ENCODE peak calls at places on chromosomes 7 and 10, in eight cellular contexts. W is esophagus squamous epithelium, Y is SK-N-SH, E is kidney, Q is ascending aorta, H is body of pancreas, R is heart left ventricle, G is OCI-LY7. F is an unnamed sample.

GRCh38 chr10:8416192-8416701 is 361.8 kb downstream of the GATA3 start:
- DNase-seq in Q (no peak), E (no peak), R (no peak), H (no peak), Y (no peak), W (no peak), G (no peak), F (peak; percentile 67)

GRCh38 chr10:97365761-97366351 is 31.3 kb upstream of the FRAT2 start:
- DNase-seq in E (no peak), R (no peak), Q (no peak), H (no peak), Y (no peak), W (no peak), G (peak; percentile 49), F (no peak)

GRCh38 chr10:111113961-111114830 is 37.4 kb downstream of the ADRA2A start:
- DNase-seq in Q (no peak), W (no peak), G (no peak), R (no peak), H (no peak), Y (no peak), E (no peak), F (no peak)

GRCh38 chr7:80974396-80975358 is 55.8 kb upstream of the SEMA3C start:
- DNase-seq in Q (no peak), G (no peak), Y (no peak), W (no peak), R (no peak), H (no peak), E (no peak), F (no peak)

GRCh38 chr10:128628252-128628651 is 502.0 kb upstream of the MKI67 start:
- DNase-seq in Y (no peak), R (no peak), G (no peak), Q (no peak), H (no peak), W (no peak), E (no peak), F (no peak)

GRCh38 chr7:494261-494687 is 25.4 kb downstream of the PDGFA start:
- DNase-seq in Q (no peak), Y (peak; percentile 96), W (no peak), G (no peak), R (peak; percentile 55), E (peak; percentile 78), H (peak; percentile 12), F (no peak)

GRCh38 chr10:111281516-111281915 is 204.7 kb downstream of the ADRA2A start:
- DNase-seq in H (no peak), E (no peak), G (no peak), Q (no peak), R (no peak), Y (peak; percentile 8), W (no peak), F (no peak)

GRCh38 chr7:48307041-48307714 is 135.9 kb downstream of the ABCA13 start:
- DNase-seq in E (no peak), R (no peak), G (no peak), Q (no peak), W (no peak), Y (no peak), H (no peak), F (no peak)

GRCh38 chr10:18610517-18610916 is 40.9 kb downstream of the NSUN6 start:
- DNase-seq in G (no peak), R (no peak), W (no peak), Y (peak; percentile 5), Q (no peak), H (no peak), E (no peak), F (no peak)

GRCh38 chr7:152865011-152865410 is 105.5 kb downstream of the ACTR3B start:
- DNase-seq in Q (no peak), Y (no peak), W (no peak), R (no peak), H (no peak), G (no peak), E (no peak), F (no peak)

GRCh38 chr7:99041526-99041925 is 102.4 kb downstream of the SMURF1 start:
- DNase-seq in H (no peak), Y (no peak), G (no peak), W (no peak), Q (no peak), E (no peak), R (no peak), F (no peak)

GRCh38 chr7:157412021-157412443 is 75.2 kb downstream of the DNAJB6 start:
- DNase-seq in H (no peak), Q (no peak), G (no peak), Y (no peak), E (peak; percentile 33), W (no peak), R (no peak), F (peak; percentile 61)

GRCh38 chr10:77836299-77836820 is 90.2 kb downstream of the DLG5 start:
- DNase-seq in Q (peak; percentile 35), H (no peak), E (peak; percentile 81), Y (no peak), G (peak; percentile 75), W (no peak), R (no peak), F (peak; percentile 84)

GRCh38 chr10:77837925-77838595 is 88.5 kb downstream of the DLG5 start:
- DNase-seq in E (peak; percentile 58), R (no peak), Y (no peak), G (no peak), W (no peak), H (no peak), Q (no peak), F (no peak)

GRCh38 chr10:77835669-77836086 is 90.9 kb downstream of the DLG5 start:
- DNase-seq in W (no peak), Y (no peak), Q (no peak), H (no peak), G (no peak), R (no peak), E (peak; percentile 73), F (no peak)

GRCh38 chr10:77834943-77835668 is 91.4 kb downstream of the DLG5 start:
- DNase-seq in E (peak; percentile 59), W (no peak), G (no peak), H (no peak), Q (no peak), R (no peak), Y (no peak), F (no peak)

GRCh38 chr10:77837248-77837924 is 89.2 kb downstream of the DLG5 start:
- DNase-seq in H (no peak), Q (no peak), E (peak; percentile 63), Y (peak; percentile 57), R (no peak), G (peak; percentile 71), W (no peak), F (peak; percentile 89)
- TF ChIP-seq CTCF in H (no peak), Q (no peak), E (no peak), Y (peak; percentile 32), R (no peak), G (peak; percentile 69), W (no peak), F (peak; percentile 33)

GRCh38 chr10:25522946-25523608 is 348.3 kb downstream of the GPR158 start:
- DNase-seq in H (no peak), E (no peak), R (no peak), Y (peak; percentile 30), G (no peak), Q (no peak), W (no peak), F (no peak)
- TF ChIP-seq CTCF in H (no peak), E (peak; percentile 26), R (no peak), Y (peak; percentile 49), G (peak; percentile 25), Q (no peak), W (no peak), F (no peak)

DNA sequence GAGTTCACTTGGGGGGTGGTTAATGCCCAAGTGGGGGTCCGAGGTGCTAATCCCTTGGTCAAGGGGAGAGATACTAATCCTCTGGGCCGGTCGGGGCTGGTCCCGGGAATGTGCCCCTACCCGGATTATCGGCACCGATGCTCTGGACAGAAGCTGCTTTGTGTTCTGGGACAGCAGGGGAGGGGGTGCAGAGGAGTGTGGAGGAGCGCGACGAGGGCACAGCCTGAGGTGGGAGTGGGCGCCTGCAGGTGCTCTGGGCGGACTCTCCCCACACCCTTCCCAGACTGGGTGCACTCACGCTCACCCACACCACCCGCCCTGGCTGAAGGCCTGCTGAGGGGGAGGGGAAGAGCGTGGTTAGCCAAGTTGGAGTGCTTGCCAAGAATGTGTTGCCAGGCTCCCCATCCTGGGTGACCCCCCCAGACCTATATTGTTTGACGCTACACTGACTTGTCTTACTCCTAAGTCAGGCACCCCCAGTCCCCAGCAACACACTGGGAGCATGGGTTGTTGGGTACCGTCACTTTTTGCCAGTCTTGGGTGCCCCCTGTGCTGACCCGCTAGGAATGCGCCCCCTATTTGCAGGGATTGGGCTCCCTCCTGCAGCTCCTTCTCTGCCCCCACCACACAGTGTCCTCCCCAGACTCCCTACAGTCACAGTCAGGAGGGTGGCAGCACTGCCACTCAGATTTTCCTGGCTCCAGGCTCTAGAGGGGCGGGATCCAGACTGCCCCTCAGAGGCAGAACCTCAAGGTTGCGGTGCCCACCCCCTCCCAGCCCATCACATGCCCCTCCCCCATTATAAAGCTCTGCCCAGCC is 1.2 kb downstream of the SLC4A2 start:
- DNase-seq in Q (no peak), R (no peak), G (peak; percentile 26), W (no peak), Y (peak; percentile 80), E (no peak), H (peak; percentile 67), F (peak; percentile 31)
- TF ChIP-seq CTCF in Q (no peak), R (no peak), G (peak; percentile 68), W (no peak), Y (peak; percentile 43), E (no peak), H (no peak), F (no peak)

GRCh38 chr7:127383123-127383835 is 9.2 kb downstream of the ZNF800 start:
- DNase-seq in R (no peak), Q (no peak), E (no peak), G (no peak), Y (no peak), W (no peak), H (no peak), F (no peak)
- TF ChIP-seq CTCF in R (no peak), Q (no peak), E (no peak), G (no peak), Y (no peak), W (no peak), H (no peak), F (no peak)

DNA sequence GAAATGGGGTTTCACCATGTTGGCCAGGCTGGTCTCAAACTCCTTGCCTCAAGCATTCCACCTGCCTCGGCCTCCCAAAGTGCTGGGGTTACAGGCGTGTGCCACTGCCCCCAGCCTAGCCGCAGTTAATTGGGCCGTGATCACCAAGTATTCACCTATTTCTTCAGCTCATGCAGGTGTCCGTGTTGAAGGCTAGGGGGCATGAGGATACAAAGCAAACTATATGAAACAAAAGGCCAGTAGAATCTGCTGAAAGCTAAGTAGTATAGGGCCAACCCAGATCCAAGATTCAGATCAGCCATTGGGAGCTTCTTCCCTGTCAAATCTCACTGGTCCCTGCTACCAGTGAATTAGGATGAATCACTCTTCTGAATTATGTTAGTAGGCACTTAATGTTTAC is 73.4 kb downstream of the LRRC4 start:
- DNase-seq in E (no peak), R (no peak), Y (no peak), H (no peak), W (no peak), G (no peak), Q (no peak), F (no peak)
- TF ChIP-seq CTCF in E (no peak), R (no peak), Y (no peak), H (no peak), W (no peak), G (no peak), Q (no peak), F (no peak)

DNA sequence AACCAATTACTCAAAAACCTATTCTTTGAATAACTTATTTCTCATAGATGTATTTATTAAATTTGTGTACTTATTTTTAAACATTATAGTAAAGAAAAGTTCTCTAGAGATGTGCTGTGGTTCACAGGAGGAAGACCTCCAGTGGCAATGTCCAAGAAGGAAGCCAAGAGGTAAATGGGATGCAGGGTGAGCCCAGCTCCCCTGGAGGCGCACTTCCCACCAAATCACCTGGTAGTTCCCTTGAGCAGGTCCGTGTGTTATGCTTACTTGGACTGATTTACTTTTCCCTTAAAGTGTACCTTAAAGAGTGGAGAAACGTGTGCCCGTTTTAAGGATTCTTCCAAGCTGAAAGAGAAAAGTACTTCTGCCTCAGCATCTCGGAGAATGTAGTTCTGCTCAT is 55.3 kb downstream of the PAXIP1 start:
- DNase-seq in W (no peak), G (no peak), Y (no peak), R (no peak), Q (no peak), H (no peak), E (no peak), F (no peak)
- TF ChIP-seq CTCF in W (no peak), G (no peak), Y (no peak), R (no peak), Q (no peak), H (no peak), E (no peak), F (no peak)

F was measured in activated CD8-positive, alpha-beta T cell treated with anti-CD3 and anti-CD28 coated beads for 36 hours.